ENCODE peak calls at places on chromosomes 4 and X, in four cellular contexts. F is A549, Z is K562, X is endothelial cell of umbilical vein. J is an unnamed sample.

GRCh38 chr4:103994059-103994458 is 274.3 kb upstream of the TACR3 start:
- DNase-seq in F (no peak), Z (no peak), X (no peak), J (peak)

GRCh38 chrX:107374831-107375230 is 74.6 kb upstream of the FRMPD3 start:
- DNase-seq in F (no peak), Z (no peak), X (no peak), J (no peak)

GRCh38 chrX:39720945-39721344 is 376.8 kb downstream of the BCOR start:
- DNase-seq in F (no peak), Z (no peak), X (no peak), J (no peak)

GRCh38 chrX:109936114-109936513 is 66.8 kb upstream of the TMEM164 start:
- DNase-seq in F (no peak), Z (no peak), X (no peak), J (no peak)

GRCh38 chr4:61408163-61408562 is 208.0 kb downstream of the ADGRL3 start:
- DNase-seq in F (no peak), Z (no peak), X (no peak), J (no peak)

GRCh38 chr4:66048861-66049260 is 378.6 kb upstream of the EPHA5 start:
- DNase-seq in F (no peak), Z (no peak), X (no peak), J (no peak)

GRCh38 chr4:2887343-2887742 is 43.7 kb downstream of the ADD1 start:
- DNase-seq in F (no peak), Z (no peak), X (no peak), J (no peak)

GRCh38 chrX:84188320-84188834 is 378 bp upstream of the RPS6KA6 start:
- DNase-seq in F (peak), Z (no peak), X (peak), J (no peak)

GRCh38 chrX:10755477-10756334 is 135.3 kb upstream of the MID1 start:
- DNase-seq in F (peak), Z (no peak), X (peak), J (peak)

GRCh38 chrX:17596051-17596450 is 141.2 kb upstream of the SCML1 start:
- DNase-seq in F (no peak), Z (no peak), X (peak), J (no peak)

GRCh38 chrX:135741192-135741715 is 26.7 kb downstream of the CT45A3 start:
- DNase-seq in F (no peak), Z (peak), X (no peak), J (no peak)

GRCh38 chrX:1417921-1418875 is 26.3 kb upstream of the SLC25A6 start:
- DNase-seq in F (no peak), Z (no peak), X (no peak), J (no peak)

GRCh38 chrX:134736351-134736750 is 78.1 kb upstream of the PLAC1 start:
- DNase-seq in F (no peak), Z (no peak), X (no peak), J (no peak)

GRCh38 chr4:186039697-186040096 is 29.3 kb upstream of the TLR3 start:
- DNase-seq in F (no peak), Z (no peak), X (no peak), J (no peak)

GRCh38 chr4:2913168-2913567 is 50.0 kb downstream of the NOP14 start:
- DNase-seq in F (no peak), Z (no peak), X (no peak), J (no peak)

GRCh38 chrX:10296581-10296980 is 139.8 kb downstream of the CLCN4 start:
- DNase-seq in F (no peak), Z (no peak), X (no peak), J (no peak)

GRCh38 chr4:126564283-126564854 is 1068.4 kb upstream of the INTU start:
- DNase-seq in F (no peak), Z (no peak), X (no peak), J (no peak)

GRCh38 chr4:11409632-11410031 is 19.1 kb downstream of the HS3ST1 start:
- DNase-seq in F (no peak), Z (no peak), X (no peak), J (no peak)

GRCh38 chr4:122827899-122828601 is 1.4 kb downstream of the FGF2 start:
- DNase-seq in F (peak), Z (peak), X (peak), J (peak)

GRCh38 chr4:123631699-123632098 is 235.1 kb downstream of the SPRY1 start:
- DNase-seq in F (no peak), Z (no peak), X (no peak), J (no peak)

GRCh38 chr4:152591361-152591760 is 55.5 kb upstream of the FBXW7 start:
- DNase-seq in F (no peak), Z (no peak), X (peak), J (no peak)

GRCh38 chr4:151613290-151613689 is 147.5 kb downstream of the GATB start:
- DNase-seq in F (no peak), Z (no peak), X (no peak), J (no peak)

GRCh38 chrX:84046403-84046984 is 141.5 kb downstream of the RPS6KA6 start:
- DNase-seq in F (peak), Z (peak), X (peak), J (peak)

GRCh38 chrX:40550069-40550468 is 30.7 kb upstream of the ATP6AP2 start:
- DNase-seq in F (no peak), Z (no peak), X (no peak), J (no peak)

GRCh38 chr4:121119715-121120114 is 44.4 kb downstream of the TNIP3 start:
- DNase-seq in F (no peak), Z (no peak), X (no peak), J (no peak)

GRCh38 chr4:168853770-168854169 is 156.3 kb downstream of the CBR4 start:
- DNase-seq in F (no peak), Z (no peak), X (no peak), J (no peak)
- H3K4me3 ChIP-seq in F (no peak), Z (no peak), X (no peak), J (no peak)

GRCh38 chr4:110623710-110624015 is 786 bp upstream of the PITX2 start:
- DNase-seq in F (no peak), Z (no peak), X (no peak), J (no peak)
- TF ChIP-seq POLR2A in F (no peak), Z (no peak), X (no peak), J (no peak)

GRCh38 chr4:85149656-85150055 is 183.2 kb upstream of the WDFY3 start:
- DNase-seq in F (no peak), Z (no peak), X (no peak), J (no peak)

GRCh38 chr4:85151349-85151748 is 184.9 kb upstream of the WDFY3 start:
- DNase-seq in F (no peak), Z (no peak), X (no peak), J (no peak)

GRCh38 chr4:85152490-85152889 is 186.0 kb upstream of the WDFY3 start:
- DNase-seq in F (no peak), Z (no peak), X (no peak), J (no peak)

GRCh38 chr4:85153221-85153620 is 186.7 kb upstream of the WDFY3 start:
- DNase-seq in F (no peak), Z (no peak), X (peak), J (no peak)

DNA sequence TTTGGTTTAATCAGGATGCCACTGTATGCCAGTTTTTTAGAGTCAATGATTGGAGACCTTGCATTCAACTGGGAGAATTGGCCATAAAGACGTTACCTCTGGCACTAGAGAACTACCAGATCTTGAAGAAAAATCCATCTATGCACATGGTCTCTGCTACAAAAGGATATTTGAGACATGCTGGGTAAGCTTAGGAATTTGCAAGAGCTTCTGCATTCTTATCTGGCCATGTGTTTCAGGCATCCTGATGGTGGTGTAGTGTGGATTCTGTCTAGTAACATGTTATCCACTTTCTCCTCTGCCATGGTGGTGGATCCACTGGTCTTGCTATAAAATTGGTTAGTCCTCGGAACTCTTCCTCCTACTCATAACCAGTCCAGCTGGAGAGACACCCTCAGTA is 185.3 kb upstream of the WDFY3 start:
- DNase-seq in F (no peak), Z (no peak), X (no peak), J (no peak)
- TF ChIP-seq MYC in F (no peak), Z (no peak), X (no peak), J (no peak)

GRCh38 chrX:68683580-68683979 is 36.1 kb downstream of the STARD8 start:
- DNase-seq in F (no peak), Z (no peak), X (no peak), J (no peak)

GRCh38 chrX:68684291-68684918 is 36.9 kb downstream of the STARD8 start:
- DNase-seq in F (no peak), Z (peak), X (peak), J (peak)

GRCh38 chrX:68685722-68686683 is 38.5 kb downstream of the STARD8 start:
- DNase-seq in F (peak), Z (peak), X (peak), J (peak)

GRCh38 chrX:68684919-68685304 is 37.4 kb downstream of the STARD8 start:
- DNase-seq in F (no peak), Z (no peak), X (no peak), J (peak)

GRCh38 chrX:68686684-68687045 is 39.2 kb downstream of the STARD8 start:
- DNase-seq in F (peak), Z (peak), X (no peak), J (peak)
- H3K4me3 ChIP-seq in F (peak), Z (peak), X (peak), J (peak)

DNA sequence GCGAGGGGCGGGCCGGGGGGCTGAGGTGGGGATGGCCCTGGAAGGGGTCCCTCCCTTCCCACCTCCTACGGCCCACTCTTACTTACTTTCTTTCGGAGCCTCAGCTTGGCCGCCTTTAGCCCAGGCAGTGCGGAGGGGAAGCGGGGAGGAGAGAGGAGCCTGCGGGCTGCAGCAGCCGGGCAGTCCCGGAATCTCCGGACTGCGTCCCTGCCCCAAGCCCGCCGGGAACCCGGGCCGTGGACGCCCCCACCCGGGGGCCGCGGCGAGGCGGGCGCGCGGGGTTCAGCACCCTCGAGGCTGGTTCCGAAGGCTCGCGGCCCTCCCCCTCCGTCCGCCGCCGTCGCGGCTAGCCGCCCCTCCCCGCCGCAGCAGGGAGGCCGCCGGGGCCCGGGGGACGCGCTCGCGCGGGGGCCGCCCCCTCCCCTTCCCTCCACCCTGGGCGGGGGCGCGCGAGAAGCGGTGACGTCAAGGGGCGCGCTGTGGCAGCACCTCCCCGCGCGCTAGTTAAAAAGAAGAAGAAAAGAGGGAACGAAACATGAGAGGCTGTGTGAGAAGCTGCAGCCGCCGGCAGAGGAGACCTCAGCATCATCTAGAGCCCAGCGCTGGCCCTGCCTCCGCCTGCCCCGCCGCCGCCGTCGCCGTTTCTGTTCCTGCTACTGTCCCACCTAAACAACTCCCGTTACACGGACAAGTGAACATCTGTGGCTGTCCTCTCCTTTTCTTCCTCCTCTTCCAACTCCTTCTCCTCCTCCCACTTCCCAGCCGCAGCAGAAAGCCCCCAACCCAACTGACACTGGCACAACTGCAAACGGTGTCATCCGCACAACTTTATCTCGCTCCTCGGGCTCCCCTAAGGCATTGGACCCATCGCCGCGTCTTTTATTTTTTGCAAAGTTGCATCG is at the start of gene HHIP:
- DNase-seq in F (peak), Z (peak), X (peak), J (no peak)
- TF ChIP-seq POLR2A in F (no peak), Z (no peak), X (peak), J (no peak)

DNA sequence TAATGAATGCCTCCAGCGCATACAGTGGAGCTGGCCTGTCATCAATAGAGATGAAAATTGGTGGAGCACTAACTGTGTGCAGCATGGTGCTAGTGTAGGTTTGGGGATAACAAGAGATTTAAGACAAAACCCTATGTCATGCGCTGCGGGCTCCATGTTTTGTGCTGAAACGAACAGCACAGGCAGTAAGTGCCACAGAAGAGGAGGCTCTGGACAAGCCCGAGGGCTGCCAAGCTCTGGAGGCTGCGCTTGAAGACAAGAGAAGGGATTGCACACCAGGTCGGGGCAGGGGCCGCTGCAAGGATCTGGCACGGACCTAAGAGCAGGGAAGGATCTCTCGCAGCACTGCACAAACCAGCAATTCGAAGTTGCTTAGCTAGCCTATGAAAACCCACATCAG is 35.5 kb downstream of the TENM3 start:
- DNase-seq in F (no peak), Z (no peak), X (no peak), J (no peak)
- TF ChIP-seq MYC in F (no peak), Z (no peak), X (no peak), J (no peak)

GRCh38 chr4:153945704-153946103 is 156.8 kb upstream of the SFRP2 start:
- DNase-seq in F (no peak), Z (no peak), X (no peak), J (no peak)

GRCh38 chr4:153947998-153948397 is 159.1 kb upstream of the SFRP2 start:
- DNase-seq in F (no peak), Z (no peak), X (no peak), J (no peak)

GRCh38 chr4:153947124-153947523 is 158.2 kb upstream of the SFRP2 start:
- DNase-seq in F (no peak), Z (no peak), X (no peak), J (no peak)

GRCh38 chr4:153954654-153955053 is 165.8 kb upstream of the SFRP2 start:
- DNase-seq in F (no peak), Z (no peak), X (no peak), J (no peak)

GRCh38 chr4:153950100-153950979 is 161.5 kb upstream of the SFRP2 start:
- DNase-seq in F (no peak), Z (no peak), X (no peak), J (peak)
- H3K4me3 ChIP-seq in F (no peak), Z (no peak), X (no peak), J (no peak)

GRCh38 chr4:764405-765169 is 59.0 kb downstream of the PCGF3 start:
- DNase-seq in F (no peak), Z (no peak), X (no peak), J (peak)
- TF ChIP-seq POLR2A in F (no peak), Z (peak), X (peak), J (peak)

GRCh38 chr4:7664106-7664505 is 229.4 kb upstream of the PSAPL1 start:
- DNase-seq in F (no peak), Z (no peak), X (no peak), J (no peak)
- TF ChIP-seq MYC in F (no peak), Z (no peak), X (no peak), J (no peak)

GRCh38 chr4:101304916-101305315 is 42.4 kb downstream of the PPP3CA start:
- DNase-seq in F (no peak), Z (no peak), X (no peak), J (no peak)
- H3K4me3 ChIP-seq in F (no peak), Z (no peak), X (no peak), J (no peak)

J was measured in NB4.